ENCODE peak calls at places on chromosomes 12 and 14, in ten cellular contexts. Z, B, O, N, W, J, D, Y, U and L are unnamed samples.

GRCh38 chr12:107767466-107767865 is 6.5 kb upstream of the PRDM4 start:
- DNase-seq in D (no peak), O (no peak), B (no peak), Z (no peak), Y (no peak), J (no peak), U (no peak), N (no peak), W (no peak), L (no peak)

GRCh38 chr14:92973265-92973797 is 50.4 kb downstream of the CHGA start:
- DNase-seq in J (peak; percentile 62), B (peak; percentile 89), O (peak; percentile 89), U (peak; percentile 77), W (peak; percentile 58), Y (peak; percentile 11), Z (no peak), D (peak; percentile 76), N (peak; percentile 62), L (peak; percentile 87)

GRCh38 chr14:26636571-26636970 is 38.7 kb upstream of the NOVA1 start:
- DNase-seq in N (no peak), W (no peak), J (no peak), Z (no peak), Y (no peak), B (no peak), D (no peak), O (no peak), U (no peak), L (no peak)

GRCh38 chr12:50186667-50187066 is 19.5 kb upstream of the CERS5 start:
- DNase-seq in O (no peak), N (no peak), U (no peak), Y (no peak), D (no peak), J (no peak), Z (no peak), B (no peak), W (no peak), L (no peak)

GRCh38 chr14:24734917-24735500 is 101.0 kb upstream of the GZMB start:
- DNase-seq in W (no peak), U (peak; percentile 83), Z (no peak), N (no peak), O (no peak), J (peak; percentile 82), D (no peak), Y (peak; percentile 35), B (peak; percentile 88), L (no peak)

GRCh38 chr12:2893007-2893406 is 2.3 kb downstream of the TULP3 start:
- DNase-seq in Z (no peak), O (peak; percentile 68), N (no peak), W (no peak), J (no peak), U (no peak), B (no peak), D (no peak), Y (no peak), L (no peak)

GRCh38 chr12:112161711-112162110 is 36.4 kb downstream of the TRAFD1 start:
- DNase-seq in W (peak; percentile 6), B (no peak), Y (no peak), D (no peak), N (no peak), U (no peak), Z (no peak), O (peak; percentile 25), J (no peak), L (no peak)

GRCh38 chr14:23123419-23123818 is 4.4 kb upstream of the CEBPE start:
- DNase-seq in D (peak; percentile 94), B (no peak), J (no peak), U (no peak), Y (no peak), O (peak; percentile 80), W (peak; percentile 57), N (peak; percentile 61), Z (no peak), L (no peak)

GRCh38 chr14:73489481-73490175 is 1.1 kb upstream of the RIOX1 start:
- DNase-seq in O (no peak), Z (no peak), B (peak; percentile 33), J (no peak), W (no peak), N (no peak), Y (no peak), U (no peak), D (no peak), L (no peak)

GRCh38 chr12:29750131-29750927 is 33.4 kb downstream of the TMTC1 start:
- DNase-seq in J (no peak), Y (no peak), N (no peak), Z (no peak), B (no peak), D (no peak), U (no peak), W (no peak), O (no peak), L (no peak)

GRCh38 chr12:121996050-121996944 is 25.4 kb upstream of the BCL7A start:
- DNase-seq in W (no peak), N (no peak), D (no peak), O (no peak), J (peak; percentile 5), B (no peak), Z (no peak), U (no peak), Y (no peak), L (no peak)

GRCh38 chr14:32709072-32709471 is 229.6 kb upstream of the NPAS3 start:
- DNase-seq in U (no peak), W (no peak), O (peak; percentile 68), D (no peak), Z (no peak), B (no peak), J (no peak), Y (no peak), N (no peak), L (no peak)

GRCh38 chr12:46110220-46110700 is 119.9 kb upstream of the SCAF11 start:
- DNase-seq in N (no peak), B (no peak), Y (no peak), U (no peak), W (no peak), O (no peak), J (no peak), Z (no peak), D (peak; percentile 62), L (no peak)

GRCh38 chr12:14654842-14655241 is 41.6 kb downstream of the GUCY2C start:
- DNase-seq in Y (no peak), Z (no peak), N (no peak), B (no peak), D (no peak), W (no peak), O (no peak), U (no peak), J (no peak), L (no peak)

GRCh38 chr14:78170203-78170602 is at the start of gene NRXN3:
- DNase-seq in N (no peak), J (peak; percentile 66), O (no peak), U (peak; percentile 81), Y (no peak), Z (no peak), B (peak; percentile 86), W (no peak), D (no peak), L (no peak)

GRCh38 chr12:31570880-31571279 is 20.1 kb downstream of the DENND5B start:
- DNase-seq in O (no peak), Y (no peak), U (peak; percentile 31), W (no peak), J (peak; percentile 37), D (no peak), N (no peak), B (peak; percentile 85), Z (no peak), L (no peak)
- H3K4me1 ChIP-seq in O (no peaks in the 10 kb centered on the region), Y (peaks cover 4% of the 10 kb centered on the region), U (peaks cover 39% of the 10 kb centered on the region), W (no peaks in the 10 kb centered on the region), J (peaks cover 59% of the 10 kb centered on the region), D (peaks cover 16% of the 10 kb centered on the region), N (peaks cover 17% of the 10 kb centered on the region), B (peaks cover 21% of the 10 kb centered on the region), Z (no peaks in the 10 kb centered on the region), L (peaks cover 6% of the 10 kb centered on the region)

GRCh38 chr14:100178691-100179090 is 19.2 kb upstream of the DEGS2 start:
- DNase-seq in Z (no peak), B (no peak), J (no peak), D (peak; percentile 23), O (no peak), W (no peak), Y (no peak), U (no peak), N (no peak), L (no peak)
- H3K27me3 ChIP-seq in Z (no peaks in the 10 kb centered on the region), B (no peaks in the 10 kb centered on the region), J (no peaks in the 10 kb centered on the region), D (no peaks in the 10 kb centered on the region), O (peaks cover 2% of the 10 kb centered on the region), W (no peaks in the 10 kb centered on the region), Y (peaks cover 4% of the 10 kb centered on the region), U (no peaks in the 10 kb centered on the region), N (no peaks in the 10 kb centered on the region), L (no peaks in the 10 kb centered on the region)

GRCh38 chr14:31292962-31293616 is 85.5 kb upstream of the HECTD1 start:
- DNase-seq in W (no peak), D (no peak), Z (no peak), U (no peak), N (no peak), Y (no peak), O (no peak), B (peak; percentile 71), J (peak; percentile 4), L (no peak)

GRCh38 chr14:31297112-31297511 is 89.5 kb upstream of the HECTD1 start:
- DNase-seq in J (no peak), Z (no peak), D (no peak), N (no peak), W (no peak), U (no peak), O (no peak), Y (no peak), B (no peak), L (no peak)

GRCh38 chr14:31297701-31298344 is 90.2 kb upstream of the HECTD1 start:
- DNase-seq in Z (no peak), J (no peak), W (no peak), B (no peak), Y (no peak), N (no peak), D (no peak), O (no peak), U (no peak), L (no peak)

GRCh38 chr14:31291210-31291609 is 83.6 kb upstream of the HECTD1 start:
- DNase-seq in W (no peak), Y (no peak), B (no peak), D (no peak), N (no peak), U (no peak), O (no peak), J (no peak), Z (no peak), L (no peak)

GRCh38 chr14:31294736-31295398 is 87.3 kb upstream of the HECTD1 start:
- DNase-seq in B (no peak), D (no peak), N (no peak), J (no peak), U (no peak), O (no peak), Z (no peak), Y (no peak), W (no peak), L (no peak)
- H3K27ac ChIP-seq in B (peak overlapping the region; percentile 88), D (no peak overlapping the region), N (no peak overlapping the region), J (no peak overlapping the region), U (no peak overlapping the region), O (no peak overlapping the region), Z (no peak overlapping the region), Y (no peak overlapping the region), W (no peak overlapping the region), L (no peak overlapping the region)

GRCh38 chr12:57149309-57149900 is 2.0 kb upstream of the LRP1-AS start:
- DNase-seq in D (no peak), B (no peak), Z (no peak), U (no peak), N (peak; percentile 87), O (peak; percentile 94), J (no peak), W (no peak), Y (no peak), L (no peak)
- H3K4me1 ChIP-seq in D (no peaks in the 10 kb centered on the region), B (no peaks in the 10 kb centered on the region), Z (no peaks in the 10 kb centered on the region), U (no peaks in the 10 kb centered on the region), N (peaks cover 59% of the 10 kb centered on the region), O (peaks cover 4% of the 10 kb centered on the region), J (peaks cover 6% of the 10 kb centered on the region), W (peaks cover 40% of the 10 kb centered on the region), Y (peaks cover 18% of the 10 kb centered on the region), L (peaks cover 89% of the 10 kb centered on the region)

GRCh38 chr14:76328457-76329137 is 47.3 kb upstream of the ESRRB start:
- DNase-seq in W (no peak), U (no peak), N (no peak), J (no peak), Z (no peak), O (no peak), D (no peak), B (no peak), Y (no peak), L (no peak)
- H3K27me3 ChIP-seq in W (no peaks in the 10 kb centered on the region), U (peaks cover 40% of the 10 kb centered on the region), N (no peaks in the 10 kb centered on the region), J (peaks cover 31% of the 10 kb centered on the region), Z (no peaks in the 10 kb centered on the region), O (peaks cover 39% of the 10 kb centered on the region), D (no peaks in the 10 kb centered on the region), B (peaks cover 10% of the 10 kb centered on the region), Y (peaks cover 40% of the 10 kb centered on the region), L (no peaks in the 10 kb centered on the region)